ENCODE peak calls at places on chromosomes 12 and 14, in four cellular contexts. One of them, this sample, is unnamed.

GRCh38 chr14:21612324-21612723 is 22.4 kb downstream of the OR10G2 start:
- DNase-seq in GM20000: peak; percentile 10
- DNase-seq in head of caudate nucleus: no peak
- DNase-seq in NCI-H146: no peak
- DNase-seq in this sample: no peak

GRCh38 chr12:2475984-2476383 is 318.8 kb upstream of the FKBP4 start:
- DNase-seq in GM20000: no peak
- DNase-seq in head of caudate nucleus: no peak
- DNase-seq in NCI-H146: no peak
- DNase-seq in this sample: peak; percentile 65

GRCh38 chr14:21498540-21499526 is 12.3 kb downstream of the METTL3 start:
- DNase-seq in GM20000: peak; percentile 32
- DNase-seq in head of caudate nucleus: no peak
- DNase-seq in NCI-H146: peak; percentile 63
- DNase-seq in this sample: no peak

GRCh38 chr12:121224591-121224990 is 14.7 kb downstream of the P2RX4 start:
- DNase-seq in GM20000: no peak
- DNase-seq in head of caudate nucleus: no peak
- DNase-seq in NCI-H146: no peak
- DNase-seq in this sample: no peak

GRCh38 chr12:107998863-107999262 is 130.2 kb upstream of the WSCD2 start:
- DNase-seq in GM20000: no peak
- DNase-seq in head of caudate nucleus: no peak
- DNase-seq in NCI-H146: no peak
- DNase-seq in this sample: no peak

GRCh38 chr12:86834217-86834616 is 578.0 kb upstream of the MGAT4C start:
- DNase-seq in GM20000: no peak
- DNase-seq in head of caudate nucleus: no peak
- DNase-seq in NCI-H146: no peak
- DNase-seq in this sample: no peak

GRCh38 chr14:89669209-89669608 is 252.2 kb upstream of the FOXN3 start:
- DNase-seq in GM20000: no peak
- DNase-seq in head of caudate nucleus: peak; percentile 35
- DNase-seq in NCI-H146: no peak
- DNase-seq in this sample: no peak

GRCh38 chr14:64478634-64479250 is 13.4 kb downstream of the AKAP5 start:
- DNase-seq in GM20000: peak; percentile 33
- DNase-seq in head of caudate nucleus: no peak
- DNase-seq in NCI-H146: peak; percentile 3
- DNase-seq in this sample: no peak

GRCh38 chr12:52795694-52796428 is at the start of gene KRT3:
- DNase-seq in GM20000: no peak
- DNase-seq in head of caudate nucleus: no peak
- DNase-seq in NCI-H146: peak; percentile 31
- DNase-seq in this sample: no peak

GRCh38 chr12:65699251-65699650 is 125.0 kb upstream of the HMGA2 start:
- DNase-seq in GM20000: no peak
- DNase-seq in head of caudate nucleus: no peak
- DNase-seq in NCI-H146: no peak
- DNase-seq in this sample: no peak

This sample was measured in D721Med.